ENCODE peak calls at places on chromosomes 1 and 21, in five cellular contexts. L is neuronal stem cell, U is mesenchymal stem cell, H is mesendoderm, Q is IMR-90. P is an unnamed sample.
A peak's percentile ranks its signal among the peaks of the same experiment; 100 is the strongest.

GRCh38 chr1:11013160-11013531 is 692 bp downstream of the TARDBP start:
- DNase-seq in L (no peak), U (peak; percentile 66), H (no peak), Q (peak; percentile 14), P (no peak)

GRCh38 chr1:68495968-68496679 is 758 bp downstream of the DEPDC1 start:
- DNase-seq in L (peak; percentile 26), U (peak; percentile 30), H (peak; percentile 21), Q (no peak), P (no peak)

GRCh38 chr1:88180449-88181108 is 503.5 kb upstream of the PKN2 start:
- DNase-seq in L (peak; percentile 80), U (peak; percentile 70), H (peak; percentile 92), Q (peak; percentile 79), P (peak; percentile 86)

GRCh38 chr1:204506091-204506968 is 9.9 kb upstream of the MDM4 start:
- DNase-seq in L (peak; percentile 92), U (peak; percentile 96), H (peak; percentile 95), Q (peak; percentile 95), P (peak; percentile 71)

GRCh38 chr1:79129914-79130313 is 123.4 kb upstream of the ADGRL4 start:
- DNase-seq in L (no peak), U (no peak), H (no peak), Q (no peak), P (no peak)

GRCh38 chr1:231682761-231683160 is 56.2 kb downstream of the DISC1 start:
- DNase-seq in L (no peak), U (no peak), H (no peak), Q (no peak), P (no peak)

GRCh38 chr1:37879865-37880264 is 20.5 kb upstream of the MTF1 start:
- DNase-seq in L (no peak), U (no peak), H (no peak), Q (no peak), P (no peak)

GRCh38 chr1:26360807-26361604 is 7.1 kb upstream of the CRYBG2 start:
- DNase-seq in L (no peak), U (no peak), H (no peak), Q (no peak), P (no peak)

GRCh38 chr21:44817506-44817880 is 369 bp downstream of the SUMO3 start:
- DNase-seq in L (peak; percentile 87), U (peak; percentile 80), H (peak; percentile 88), Q (peak; percentile 88), P (peak; percentile 85)
- H4K8ac ChIP-seq in L (peak overlapping the region; percentile 86), U (peak overlapping the region; percentile 97), H (no peak overlapping the region), Q (no peak overlapping the region), P (no peak overlapping the region)

GRCh38 chr21:41095983-41096382 is 72.0 kb upstream of the BACE2 start:
- DNase-seq in L (no peak), U (no peak), H (no peak), Q (no peak), P (no peak)

GRCh38 chr21:41086551-41086950 is 81.4 kb upstream of the BACE2 start:
- DNase-seq in L (no peak), U (no peak), H (peak; percentile 60), Q (no peak), P (no peak)

GRCh38 chr21:41091561-41091960 is 76.4 kb upstream of the BACE2 start:
- DNase-seq in L (no peak), U (no peak), H (no peak), Q (no peak), P (no peak)

GRCh38 chr21:41090981-41091380 is 77.0 kb upstream of the BACE2 start:
- DNase-seq in L (no peak), U (no peak), H (no peak), Q (no peak), P (no peak)
- H3K27me3 ChIP-seq in L (no peaks in the 10 kb centered on the region), U (no peaks in the 10 kb centered on the region), H (no peaks in the 10 kb centered on the region), Q (no peaks in the 10 kb centered on the region), P (no peaks in the 10 kb centered on the region)

DNA sequence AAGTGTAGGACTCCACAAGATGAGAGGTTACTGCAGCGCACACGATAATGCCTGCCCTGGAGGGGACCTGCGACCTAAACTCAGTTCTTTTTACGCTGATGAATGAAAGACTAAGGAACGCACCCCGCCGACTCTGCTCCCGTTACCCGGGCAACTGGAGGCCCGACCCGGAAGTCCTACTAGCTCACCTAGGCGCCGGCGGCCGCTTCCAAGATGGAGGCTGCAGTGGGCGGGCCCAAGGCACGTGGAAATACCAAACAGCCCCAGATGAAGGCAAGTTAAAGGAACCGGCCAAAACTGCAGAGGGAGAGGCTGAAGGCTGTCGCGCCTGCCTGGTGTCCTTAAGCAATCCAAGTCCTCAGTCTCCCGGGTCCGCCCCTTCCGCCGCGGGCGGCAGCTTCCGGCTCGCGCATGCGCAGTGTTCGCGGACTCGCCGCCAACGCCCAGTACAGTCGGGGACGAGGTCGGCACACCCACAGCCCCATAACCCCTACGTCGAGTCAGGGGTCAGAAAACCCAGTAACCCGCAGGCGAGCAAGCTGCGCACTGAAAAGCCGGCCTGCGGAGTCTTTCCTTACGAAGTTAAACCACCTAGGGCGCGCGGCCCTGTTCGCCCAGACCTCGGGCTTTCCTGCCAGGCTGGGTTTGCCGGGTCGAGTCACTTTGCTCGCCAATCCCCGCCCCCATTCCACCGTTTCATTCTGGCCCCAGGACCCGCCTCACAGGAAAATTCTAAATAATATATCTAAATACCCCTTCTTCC is at the start of gene SETD4:
- DNase-seq in L (peak; percentile 88), U (peak; percentile 94), H (peak; percentile 98), Q (peak; percentile 92), P (peak; percentile 94)
- H3K18ac ChIP-seq in L (peak within 1 kb of the TSS; percentile 94), U (peak within 1 kb of the TSS; percentile 56), H (peak within 1 kb of the TSS; percentile 91), Q (peak within 1 kb of the TSS; percentile 43), P (peak within 1 kb of the TSS; percentile 85)

DNA sequence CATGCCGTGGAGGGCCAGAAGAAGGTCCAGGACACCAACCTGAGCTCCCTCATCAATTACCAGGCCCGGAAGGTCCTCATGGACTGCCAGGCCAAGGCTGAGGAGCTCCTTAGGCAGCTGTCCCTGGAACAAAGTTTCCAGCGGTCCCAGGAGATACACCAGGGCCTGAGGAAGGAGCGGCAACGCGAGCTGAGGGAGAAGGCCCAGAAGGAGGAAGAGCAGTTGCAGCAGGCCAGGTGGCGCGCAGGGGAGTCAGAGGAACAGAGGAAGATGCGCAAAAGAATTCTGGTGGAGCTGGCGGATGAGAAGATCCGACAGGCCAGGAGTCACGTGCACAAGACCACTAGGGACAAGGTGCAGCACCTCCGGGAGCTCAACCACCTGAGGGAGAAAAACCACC is 1.5 kb downstream of the CCDC185 start:
- DNase-seq in L (no peak), U (no peak), H (no peak), Q (no peak), P (no peak)
- H4K8ac ChIP-seq in L (no peak overlapping the region), U (no peak overlapping the region), H (no peak overlapping the region), Q (no peak overlapping the region), P (no peak overlapping the region)